ENCODE peak calls at places on chromosomes 3 and 15, in seven cellular contexts. B is CD8-positive, alpha-beta T cell; D is aorta; F is SJCRH30; H is A673; P is H9; L is uterus. W is an unnamed sample.

GRCh38 chr3:191387441-191388077 is 57.2 kb upstream of the UTS2B start:
- DNase-seq in B (no peak), D (no peak), F (no peak), H (no peak), P (no peak), L (no peak), W (no peak)

GRCh38 chr3:16841906-16842709 is 42.6 kb upstream of the PLCL2 start:
- DNase-seq in B (peak), D (peak), F (no peak), H (no peak), P (peak), L (no peak), W (no peak)

GRCh38 chr3:4335840-4336579 is 32.8 kb downstream of the SETMAR start:
- DNase-seq in B (no peak), D (no peak), F (no peak), H (no peak), P (no peak), L (no peak), W (no peak)

GRCh38 chr3:153350420-153350819 is 188.4 kb downstream of the RAP2B start:
- DNase-seq in B (no peak), D (no peak), F (no peak), H (no peak), P (no peak), L (no peak), W (no peak)

GRCh38 chr3:43294975-43295374 is 8.6 kb downstream of the SNRK start:
- DNase-seq in B (no peak), D (no peak), F (no peak), H (no peak), P (no peak), L (no peak), W (no peak)

GRCh38 chr15:85587707-85588441 is 206.9 kb downstream of the KLHL25 start:
- DNase-seq in B (no peak), D (no peak), F (no peak), H (no peak), P (no peak), L (no peak), W (peak)

GRCh38 chr15:43881944-43882343 is 55.1 kb downstream of the WDR76 start:
- DNase-seq in B (no peak), D (no peak), F (no peak), H (peak), P (peak), L (no peak), W (peak)

GRCh38 chr3:8503871-8504610 is 2.4 kb downstream of the LMCD1 start:
- DNase-seq in B (no peak), D (no peak), F (peak), H (peak), P (no peak), L (no peak), W (no peak)

GRCh38 chr3:117688583-117688982 is 979.0 kb downstream of the TUSC7 start:
- DNase-seq in B (no peak), D (no peak), F (no peak), H (no peak), P (peak), L (no peak), W (no peak)

DNA sequence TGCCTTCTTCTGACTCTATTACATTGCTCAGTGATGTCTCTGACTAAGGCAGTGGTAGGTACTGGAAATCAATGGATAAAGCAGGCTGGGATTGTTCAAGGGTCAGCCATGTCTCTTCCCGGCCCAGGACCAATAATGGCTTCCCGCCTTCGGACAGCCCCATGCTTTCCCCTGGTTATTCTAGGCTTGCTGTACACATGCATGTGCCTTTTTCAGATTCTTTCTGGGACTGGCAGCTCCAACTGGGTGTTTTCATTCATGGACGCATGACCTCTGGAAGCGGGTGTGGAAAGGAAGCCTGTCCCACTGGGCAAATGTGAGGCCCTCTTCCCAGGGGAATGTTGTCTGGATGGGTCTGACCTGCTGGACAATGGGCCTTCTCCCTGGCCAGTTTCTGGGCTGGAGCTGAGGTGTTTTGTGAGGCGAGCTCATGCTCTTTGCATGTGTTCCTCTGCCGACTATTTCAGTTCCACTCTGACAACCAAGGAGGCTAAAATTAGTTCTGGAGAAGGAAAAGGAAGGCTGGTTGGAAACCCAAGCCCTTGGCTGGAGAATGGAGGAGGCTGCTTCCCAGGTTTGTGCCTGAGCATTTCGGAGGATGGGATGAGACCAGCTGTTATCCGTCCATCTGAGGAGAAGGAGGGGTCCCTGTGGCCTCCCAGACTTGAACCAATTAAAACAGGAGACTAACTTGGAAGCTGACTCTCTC is 6.8 kb downstream of the ACVR2B start:
- DNase-seq in B (no peak), D (no peak), F (peak), H (no peak), P (no peak), L (no peak), W (no peak)
- H3K27ac ChIP-seq in B (no peak), D (no peak), F (peak), H (no peak), P (no peak), L (peak), W (no peak)

GRCh38 chr3:39980781-39981180 is 171.4 kb downstream of the MYRIP start:
- DNase-seq in B (no peak), D (no peak), F (no peak), H (no peak), P (no peak), L (no peak), W (no peak)

GRCh38 chr3:39977058-39977794 is 167.8 kb downstream of the MYRIP start:
- DNase-seq in B (no peak), D (no peak), F (no peak), H (no peak), P (no peak), L (no peak), W (no peak)

GRCh38 chr3:39980021-39980420 is 170.6 kb downstream of the MYRIP start:
- DNase-seq in B (no peak), D (no peak), F (no peak), H (no peak), P (no peak), L (no peak), W (no peak)

GRCh38 chr3:39981547-39982184 is 172.3 kb downstream of the MYRIP start:
- DNase-seq in B (no peak), D (no peak), F (no peak), H (no peak), P (no peak), L (no peak), W (no peak)

DNA sequence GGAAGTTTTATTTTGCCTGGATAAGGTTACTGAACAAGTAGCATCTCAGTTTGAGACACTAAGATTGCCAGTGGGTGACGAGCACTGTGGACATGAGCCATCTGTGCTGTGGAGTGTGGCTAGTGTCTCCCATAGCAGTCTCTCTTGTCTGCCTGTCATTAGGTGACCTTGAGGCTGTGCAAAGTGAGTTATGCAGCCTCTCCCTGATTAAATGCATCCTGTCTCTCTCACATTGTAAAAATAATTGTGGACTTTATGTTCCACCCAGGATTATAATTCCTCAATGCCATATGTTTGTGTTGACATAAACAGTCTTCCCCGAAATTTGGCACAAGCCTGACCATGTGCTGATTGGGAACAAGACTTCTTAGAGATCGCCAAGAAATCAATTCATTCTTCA is 168.9 kb downstream of the MYRIP start:
- DNase-seq in B (no peak), D (no peak), F (no peak), H (no peak), P (no peak), L (no peak), W (no peak)
- H3K27ac ChIP-seq in B (no peak), D (no peak), F (no peak), H (no peak), P (no peak), L (no peak), W (no peak)

GRCh38 chr3:134327594-134327975 is 46.7 kb downstream of the AMOTL2 start:
- DNase-seq in B (no peak), D (no peak), F (no peak), H (no peak), P (no peak), L (no peak), W (peak)
- H3K27ac ChIP-seq in B (no peak), D (no peak), F (peak), H (peak), P (peak), L (peak), W (peak)

DNA sequence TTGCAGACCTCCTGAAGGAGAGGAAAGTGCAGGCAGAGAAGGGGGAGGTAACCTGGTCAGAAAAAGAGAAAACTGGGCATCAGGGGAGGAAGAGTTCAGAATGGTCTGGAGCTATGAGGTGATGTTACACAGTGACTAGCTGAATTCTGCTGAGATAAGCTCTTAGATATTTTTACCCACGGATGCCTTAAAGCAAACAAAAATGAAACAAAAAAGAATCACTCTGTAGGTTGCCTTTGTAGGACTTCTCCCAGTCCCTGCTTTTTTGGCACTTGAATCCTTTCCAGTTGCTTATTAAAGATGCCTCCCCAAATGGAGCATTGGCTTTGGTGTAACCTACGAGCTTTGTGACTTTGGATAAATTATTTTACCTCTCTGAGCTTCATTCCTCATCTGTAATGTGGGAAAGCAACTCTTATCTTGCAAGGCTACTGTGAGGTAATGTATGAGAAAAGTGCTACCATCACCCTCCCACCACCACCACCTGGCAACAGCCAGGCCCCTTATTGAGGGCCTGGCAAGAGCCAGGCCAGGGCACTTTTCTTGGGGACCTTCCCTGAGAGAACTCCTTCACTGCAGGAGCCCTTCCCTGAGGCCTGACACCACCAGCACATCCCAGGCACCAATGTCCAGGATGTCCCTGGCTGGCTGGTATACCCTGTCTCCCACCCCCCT is 2.7 kb downstream of the CCR1 start:
- DNase-seq in B (no peak), D (no peak), F (no peak), H (no peak), P (no peak), L (no peak), W (no peak)
- H3K27ac ChIP-seq in B (no peak), D (no peak), F (no peak), H (no peak), P (no peak), L (no peak), W (no peak)

DNA sequence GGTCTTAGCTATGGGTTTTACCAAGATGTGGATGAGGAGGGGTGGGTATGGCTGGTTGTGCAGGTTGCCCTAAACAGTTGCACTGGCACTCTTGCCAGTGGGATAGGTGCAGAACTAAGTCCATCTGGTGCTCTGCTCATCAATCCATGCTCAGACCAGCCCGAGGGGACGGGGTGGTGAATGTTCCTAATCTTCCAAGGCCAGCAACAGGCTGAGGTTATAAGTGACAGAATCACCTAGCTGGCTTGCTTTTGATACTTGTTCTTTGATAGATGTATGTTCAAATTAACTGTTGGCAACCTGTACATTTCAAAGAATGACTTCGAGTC is 53.5 kb upstream of the CCR2 start:
- DNase-seq in B (no peak), D (no peak), F (no peak), H (no peak), P (no peak), L (no peak), W (no peak)
- H3K27ac ChIP-seq in B (no peak), D (no peak), F (no peak), H (no peak), P (no peak), L (no peak), W (no peak)

GRCh38 chr3:13748500-13748899 is 131.4 kb downstream of the WNT7A start:
- DNase-seq in B (no peak), D (no peak), F (no peak), H (no peak), P (no peak), L (no peak), W (no peak)
- H3K27ac ChIP-seq in B (no peak), D (no peak), F (no peak), H (no peak), P (no peak), L (no peak), W (no peak)

DNA sequence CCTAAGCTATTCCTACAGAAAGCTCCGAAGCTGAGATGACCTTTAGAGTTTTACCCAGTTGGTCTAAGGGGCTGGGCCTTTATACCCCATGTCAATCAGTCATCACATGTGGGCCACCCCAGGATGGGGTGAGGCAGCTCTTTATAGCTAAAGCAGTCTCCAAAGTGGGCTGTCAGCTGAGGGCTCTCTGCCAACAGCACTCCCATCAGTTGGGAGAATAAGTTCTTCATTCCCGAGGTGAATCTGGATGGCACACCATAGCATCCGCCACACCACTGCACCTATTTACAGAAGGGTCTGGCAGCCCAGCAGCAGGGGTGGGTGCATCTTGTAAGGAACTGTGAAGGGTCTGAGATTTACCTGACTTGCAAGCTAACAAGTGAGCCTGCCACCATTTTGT is 52.1 kb upstream of the ACVR2B start:
- DNase-seq in B (no peak), D (no peak), F (no peak), H (no peak), P (no peak), L (no peak), W (no peak)
- H3K27ac ChIP-seq in B (no peak), D (no peak), F (no peak), H (no peak), P (no peak), L (no peak), W (no peak)

DNA sequence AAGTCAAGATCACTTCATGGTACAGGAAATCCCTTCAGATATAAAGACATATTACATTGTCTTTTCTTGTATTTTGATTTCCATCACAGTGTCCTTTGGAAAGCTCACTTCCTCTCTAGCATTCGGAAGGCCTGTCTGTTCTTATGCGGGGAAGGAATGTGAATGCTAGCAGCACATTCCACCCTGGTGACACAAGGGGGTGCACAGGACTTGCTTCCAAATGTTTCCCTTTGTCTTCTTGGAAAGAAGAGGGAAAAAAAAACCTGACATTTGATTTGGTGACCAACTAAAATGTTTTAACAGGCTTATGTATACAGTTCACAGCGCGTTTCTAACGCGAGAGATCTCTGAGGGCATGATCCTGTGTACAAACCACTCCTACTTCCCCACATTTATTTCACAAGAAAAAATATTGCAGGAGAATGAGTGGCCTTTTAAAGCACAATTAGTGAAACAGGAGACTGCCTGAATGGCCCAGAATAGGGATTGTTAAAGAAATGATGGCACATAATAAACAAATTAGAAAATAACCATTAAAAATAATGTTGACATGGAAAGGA is 107.5 kb upstream of the FXR1 start:
- DNase-seq in B (no peak), D (no peak), F (peak), H (peak), P (peak), L (no peak), W (no peak)
- H3K27ac ChIP-seq in B (no peak), D (no peak), F (no peak), H (no peak), P (no peak), L (no peak), W (no peak)